ENCODE peak calls at places on chromosome 3, in eight cellular contexts. I, P, Y, F, R, A, V and H are unnamed samples.

GRCh38 chr3:110343945-110344344 is 727.7 kb upstream of the NECTIN3 start:
- DNase-seq in A (no peak), Y (no peak), R (peak), V (no peak), F (no peak), I (no peak), P (no peak), H (peak)

GRCh38 chr3:50602675-50603191 is 8.8 kb downstream of the CISH start:
- DNase-seq in A (no peak), I (no peak), V (no peak), P (no peak), Y (no peak), F (no peak), R (no peak), H (no peak)

GRCh38 chr3:107816082-107816481 is 274.7 kb downstream of the CD47 start:
- DNase-seq in I (no peak), Y (no peak), P (no peak), F (no peak), V (no peak), R (peak), A (no peak), H (peak)

GRCh38 chr3:17111556-17111955 is 226.8 kb downstream of the PLCL2 start:
- DNase-seq in V (no peak), Y (no peak), R (no peak), P (peak), I (no peak), A (no peak), F (no peak), H (no peak)

GRCh38 chr3:196220991-196221390 is 4.7 kb downstream of the SLC51A start:
- DNase-seq in P (no peak), R (no peak), Y (no peak), F (no peak), V (no peak), A (no peak), I (no peak), H (peak)

GRCh38 chr3:42495393-42495792 is 7.0 kb upstream of the VIPR1 start:
- DNase-seq in R (no peak), P (no peak), I (no peak), A (no peak), F (no peak), V (no peak), Y (no peak), H (no peak)

GRCh38 chr3:149395107-149396089 is 17.9 kb upstream of the TM4SF1 start:
- DNase-seq in V (peak), F (no peak), A (no peak), R (no peak), P (peak), I (no peak), Y (no peak), H (peak)

GRCh38 chr3:107117922-107118576 is 259.2 kb upstream of the CCDC54 start:
- DNase-seq in P (peak), V (peak), A (peak), Y (no peak), I (no peak), R (peak), F (peak), H (peak)

GRCh38 chr3:47985376-47985775 is 30.8 kb downstream of the MAP4 start:
- DNase-seq in R (peak), P (no peak), I (no peak), V (no peak), A (no peak), F (no peak), Y (no peak), H (no peak)

GRCh38 chr3:18103591-18103990 is 321.5 kb downstream of the SATB1 start:
- DNase-seq in A (no peak), P (no peak), Y (no peak), F (no peak), R (no peak), I (no peak), V (no peak), H (no peak)

GRCh38 chr3:29291262-29291981 is 10.6 kb downstream of the RBMS3 start:
- DNase-seq in Y (no peak), A (no peak), I (no peak), R (no peak), V (no peak), P (no peak), F (no peak), H (peak)

GRCh38 chr3:57110797-57111196 is 50.3 kb downstream of the SPATA12 start:
- DNase-seq in I (no peak), P (no peak), F (peak), Y (no peak), R (no peak), V (no peak), A (no peak), H (no peak)

GRCh38 chr3:45760878-45761711 is 35.2 kb downstream of the SLC6A20 start:
- DNase-seq in A (peak), F (peak), Y (peak), R (peak), I (no peak), V (peak), P (peak), H (peak)

GRCh38 chr3:150457996-150458395 is 49.9 kb downstream of the TSC22D2 start:
- DNase-seq in Y (no peak), R (no peak), I (no peak), F (no peak), V (no peak), A (no peak), P (no peak), H (no peak)

GRCh38 chr3:89527736-89528335 is 420.4 kb downstream of the EPHA3 start:
- DNase-seq in A (no peak), R (no peak), P (no peak), Y (no peak), I (no peak), F (no peak), V (peak), H (no peak)

GRCh38 chr3:107884719-107885460 is 205.9 kb downstream of the CD47 start:
- DNase-seq in Y (no peak), P (peak), I (no peak), F (no peak), R (peak), A (no peak), V (peak), H (no peak)

GRCh38 chr3:64046527-64046926 is 23.2 kb upstream of the PSMD6 start:
- DNase-seq in Y (no peak), R (no peak), P (no peak), F (no peak), I (no peak), A (no peak), V (no peak), H (no peak)

GRCh38 chr3:14234197-14235002 is 55.8 kb downstream of the LSM3 start:
- DNase-seq in F (no peak), V (no peak), R (no peak), Y (no peak), A (no peak), P (no peak), I (no peak), H (peak)

GRCh38 chr3:64408770-64409169 is 183.5 kb upstream of the PRICKLE2 start:
- DNase-seq in A (no peak), R (no peak), I (no peak), V (no peak), P (peak), Y (no peak), F (no peak), H (peak)